ENCODE peak calls at places on chromosomes 7 and 10, in five cellular contexts. A, Q, Z, U and K are unnamed samples.

GRCh38 chr10:78896169-78896931 is 172.4 kb upstream of the ZMIZ1 start:
- DNase-seq in A (no peak), Q (no peak), Z (no peak), U (no peak), K (no peak)

GRCh38 chr7:34756691-34757090 is 98.7 kb downstream of the NPSR1 start:
- DNase-seq in A (no peak), Q (no peak), Z (no peak), U (no peak), K (no peak)

GRCh38 chr7:2601907-2602735 is 29.7 kb upstream of the TTYH3 start:
- DNase-seq in A (no peak), Q (no peak), Z (no peak), U (no peak), K (no peak)

GRCh38 chr10:118102116-118102515 is 55.4 kb upstream of the RAB11FIP2 start:
- DNase-seq in A (no peak), Q (no peak), Z (no peak), U (no peak), K (no peak)

GRCh38 chr7:81560708-81561107 is 209.1 kb downstream of the HGF start:
- DNase-seq in A (no peak), Q (no peak), Z (no peak), U (no peak), K (no peak)

GRCh38 chr10:122279725-122280141 is 8.6 kb downstream of the BTBD16 start:
- DNase-seq in A (peak), Q (peak), Z (peak), U (no peak), K (peak)

GRCh38 chr7:36670585-36671431 is 53.5 kb downstream of the AOAH start:
- DNase-seq in A (peak), Q (peak), Z (peak), U (peak), K (peak)

GRCh38 chr7:31550432-31550831 is 36.5 kb downstream of the ITPRID1 start:
- DNase-seq in A (no peak), Q (no peak), Z (no peak), U (no peak), K (peak)

GRCh38 chr10:4909118-4909517 is 54.1 kb upstream of the AKR1C1 start:
- DNase-seq in A (no peak), Q (no peak), Z (no peak), U (no peak), K (no peak)